ENCODE peak calls at places on chromosome 14, in seven cellular contexts. One of them, this sample, is unnamed.

GRCh38 chr14:71594828-71595227 is 337.4 kb upstream of the RGS6 start:
- DNase-seq in heart right ventricle: no peak
- DNase-seq in body of pancreas: no peak
- DNase-seq in fibroblast of the aortic adventitia: peak
- DNase-seq in neural crest cell: no peak
- DNase-seq in lower leg skin: no peak
- DNase-seq in esophagus squamous epithelium: no peak
- DNase-seq in this sample: no peak

GRCh38 chr14:97065305-97066067 is 268.3 kb downstream of the VRK1 start:
- DNase-seq in fibroblast of the aortic adventitia: no peak
- DNase-seq in esophagus squamous epithelium: no peak
- DNase-seq in neural crest cell: no peak
- DNase-seq in heart right ventricle: no peak
- DNase-seq in body of pancreas: no peak
- DNase-seq in lower leg skin: no peak
- DNase-seq in this sample: no peak

GRCh38 chr14:66233571-66233970 is 252.6 kb upstream of the CCDC196 start:
- DNase-seq in esophagus squamous epithelium: no peak
- DNase-seq in fibroblast of the aortic adventitia: no peak
- DNase-seq in lower leg skin: no peak
- DNase-seq in neural crest cell: no peak
- DNase-seq in heart right ventricle: no peak
- DNase-seq in body of pancreas: no peak
- DNase-seq in this sample: no peak

GRCh38 chr14:65106316-65106715 is 4.0 kb upstream of the MAX start:
- DNase-seq in esophagus squamous epithelium: no peak
- DNase-seq in neural crest cell: no peak
- DNase-seq in heart right ventricle: no peak
- DNase-seq in fibroblast of the aortic adventitia: no peak
- DNase-seq in body of pancreas: no peak
- DNase-seq in lower leg skin: no peak
- DNase-seq in this sample: no peak

GRCh38 chr14:92677087-92677668 is 71.2 kb downstream of the LGMN start:
- DNase-seq in neural crest cell: no peak
- DNase-seq in body of pancreas: no peak
- DNase-seq in fibroblast of the aortic adventitia: no peak
- DNase-seq in lower leg skin: no peak
- DNase-seq in esophagus squamous epithelium: no peak
- DNase-seq in heart right ventricle: no peak
- DNase-seq in this sample: no peak

GRCh38 chr14:37142835-37143499 is 29.4 kb downstream of the SLC25A21 start:
- DNase-seq in heart right ventricle: no peak
- DNase-seq in fibroblast of the aortic adventitia: peak
- DNase-seq in neural crest cell: no peak
- DNase-seq in esophagus squamous epithelium: no peak
- DNase-seq in body of pancreas: no peak
- DNase-seq in lower leg skin: no peak
- DNase-seq in this sample: no peak

GRCh38 chr14:24377660-24378059 is 9.7 kb downstream of the NFATC4 start:
- DNase-seq in neural crest cell: no peak
- DNase-seq in body of pancreas: no peak
- DNase-seq in esophagus squamous epithelium: no peak
- DNase-seq in heart right ventricle: no peak
- DNase-seq in lower leg skin: no peak
- DNase-seq in fibroblast of the aortic adventitia: no peak
- DNase-seq in this sample: no peak

GRCh38 chr14:81565441-81566290 is 32.0 kb upstream of the SEL1L start:
- DNase-seq in esophagus squamous epithelium: no peak
- DNase-seq in body of pancreas: peak
- DNase-seq in fibroblast of the aortic adventitia: peak
- DNase-seq in heart right ventricle: no peak
- DNase-seq in neural crest cell: peak
- DNase-seq in lower leg skin: no peak
- DNase-seq in this sample: peak

GRCh38 chr14:53174918-53175317 is 21.8 kb upstream of the DDHD1 start:
- DNase-seq in neural crest cell: no peak
- DNase-seq in lower leg skin: no peak
- DNase-seq in body of pancreas: no peak
- DNase-seq in fibroblast of the aortic adventitia: no peak
- DNase-seq in heart right ventricle: no peak
- DNase-seq in esophagus squamous epithelium: no peak
- DNase-seq in this sample: no peak

GRCh38 chr14:99809376-99809775 is 16.2 kb downstream of the EML1 start:
- DNase-seq in fibroblast of the aortic adventitia: peak
- DNase-seq in lower leg skin: peak
- DNase-seq in esophagus squamous epithelium: no peak
- DNase-seq in body of pancreas: peak
- DNase-seq in neural crest cell: no peak
- DNase-seq in heart right ventricle: peak
- DNase-seq in this sample: no peak

GRCh38 chr14:101704140-101704539 is 57.4 kb upstream of the PPP2R5C start:
- DNase-seq in heart right ventricle: no peak
- DNase-seq in body of pancreas: no peak
- DNase-seq in fibroblast of the aortic adventitia: no peak
- DNase-seq in esophagus squamous epithelium: no peak
- DNase-seq in neural crest cell: no peak
- DNase-seq in lower leg skin: peak
- DNase-seq in this sample: no peak

GRCh38 chr14:106808458-106808857 is 1282.1 kb downstream of the TMEM121 start:
- DNase-seq in fibroblast of the aortic adventitia: no peak
- DNase-seq in lower leg skin: no peak
- DNase-seq in body of pancreas: no peak
- DNase-seq in esophagus squamous epithelium: no peak
- DNase-seq in heart right ventricle: no peak
- DNase-seq in neural crest cell: no peak
- DNase-seq in this sample: no peak

GRCh38 chr14:68145036-68145435 is 325.5 kb downstream of the RAD51B start:
- DNase-seq in neural crest cell: no peak
- DNase-seq in lower leg skin: no peak
- DNase-seq in heart right ventricle: no peak
- DNase-seq in esophagus squamous epithelium: no peak
- DNase-seq in body of pancreas: peak
- DNase-seq in fibroblast of the aortic adventitia: no peak
- DNase-seq in this sample: peak

GRCh38 chr14:101465795-101466448 is 95.4 kb upstream of the DIO3 start:
- DNase-seq in heart right ventricle: no peak
- DNase-seq in fibroblast of the aortic adventitia: no peak
- DNase-seq in esophagus squamous epithelium: no peak
- DNase-seq in lower leg skin: peak
- DNase-seq in neural crest cell: no peak
- DNase-seq in body of pancreas: no peak
- DNase-seq in this sample: no peak

GRCh38 chr14:61456720-61457119 is 135.3 kb downstream of the PRKCH start:
- DNase-seq in body of pancreas: peak
- DNase-seq in lower leg skin: peak
- DNase-seq in neural crest cell: peak
- DNase-seq in heart right ventricle: peak
- DNase-seq in esophagus squamous epithelium: no peak
- DNase-seq in fibroblast of the aortic adventitia: peak
- DNase-seq in this sample: peak

GRCh38 chr14:77219591-77219990 is 38.0 kb downstream of the TMEM63C start:
- DNase-seq in lower leg skin: no peak
- DNase-seq in body of pancreas: peak
- DNase-seq in neural crest cell: no peak
- DNase-seq in heart right ventricle: peak
- DNase-seq in fibroblast of the aortic adventitia: no peak
- DNase-seq in esophagus squamous epithelium: no peak
- DNase-seq in this sample: no peak

GRCh38 chr14:66117600-66117999 is 368.6 kb upstream of the CCDC196 start:
- DNase-seq in neural crest cell: no peak
- DNase-seq in esophagus squamous epithelium: no peak
- DNase-seq in heart right ventricle: no peak
- DNase-seq in fibroblast of the aortic adventitia: peak
- DNase-seq in lower leg skin: no peak
- DNase-seq in body of pancreas: no peak
- DNase-seq in this sample: peak

GRCh38 chr14:104725772-104726548 is 1.9 kb downstream of the ADSS1 start:
- DNase-seq in esophagus squamous epithelium: no peak
- DNase-seq in heart right ventricle: no peak
- DNase-seq in lower leg skin: no peak
- DNase-seq in fibroblast of the aortic adventitia: no peak
- DNase-seq in body of pancreas: no peak
- DNase-seq in neural crest cell: no peak
- DNase-seq in this sample: no peak

GRCh38 chr14:104724407-104724980 is 465 bp downstream of the ADSS1 start:
- DNase-seq in esophagus squamous epithelium: no peak
- DNase-seq in body of pancreas: peak
- DNase-seq in lower leg skin: no peak
- DNase-seq in fibroblast of the aortic adventitia: no peak
- DNase-seq in heart right ventricle: peak
- DNase-seq in neural crest cell: no peak
- DNase-seq in this sample: peak

GRCh38 chr14:104726600-104727451 is 2.8 kb downstream of the ADSS1 start:
- DNase-seq in heart right ventricle: no peak
- DNase-seq in body of pancreas: no peak
- DNase-seq in lower leg skin: no peak
- DNase-seq in neural crest cell: no peak
- DNase-seq in fibroblast of the aortic adventitia: no peak
- DNase-seq in esophagus squamous epithelium: no peak
- DNase-seq in this sample: peak

GRCh38 chr14:104723651-104724406 is at the start of gene ADSS1:
- DNase-seq in heart right ventricle: peak
- DNase-seq in fibroblast of the aortic adventitia: no peak
- DNase-seq in body of pancreas: peak
- DNase-seq in lower leg skin: no peak
- DNase-seq in neural crest cell: peak
- DNase-seq in esophagus squamous epithelium: no peak
- DNase-seq in this sample: peak

GRCh38 chr14:104724981-104725771 is 1.1 kb downstream of the ADSS1 start:
- DNase-seq in fibroblast of the aortic adventitia: peak
- DNase-seq in esophagus squamous epithelium: no peak
- DNase-seq in lower leg skin: no peak
- DNase-seq in body of pancreas: peak
- DNase-seq in neural crest cell: peak
- DNase-seq in heart right ventricle: peak
- DNase-seq in this sample: peak
- TF ChIP-seq CTCF in fibroblast of the aortic adventitia: peak
- TF ChIP-seq CTCF in esophagus squamous epithelium: no peak
- TF ChIP-seq CTCF in lower leg skin: no peak
- TF ChIP-seq CTCF in body of pancreas: no peak
- TF ChIP-seq CTCF in neural crest cell: peak
- TF ChIP-seq CTCF in heart right ventricle: peak
- TF ChIP-seq CTCF in this sample: peak

DNA sequence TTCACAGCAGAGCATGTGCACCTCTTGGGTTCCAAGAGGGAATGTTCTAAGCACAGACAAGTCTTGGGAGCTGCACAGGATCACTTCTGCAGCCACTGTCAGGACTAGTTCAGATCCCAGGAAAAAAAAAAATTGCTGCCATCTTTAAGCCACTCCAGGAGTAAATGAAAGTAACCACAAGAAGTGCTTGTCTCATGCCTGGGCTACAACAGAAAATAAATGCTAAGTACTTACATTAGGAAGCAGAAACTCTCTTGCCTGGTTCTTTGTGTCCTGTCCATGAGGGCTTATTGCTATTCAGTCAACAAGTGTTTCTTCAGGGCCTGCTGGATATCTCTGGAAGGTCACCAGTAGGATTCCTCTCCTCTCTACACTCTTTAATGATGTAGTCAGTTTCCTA is 176.1 kb downstream of the KTN1 start:
- DNase-seq in lower leg skin: no peak
- DNase-seq in neural crest cell: no peak
- DNase-seq in heart right ventricle: no peak
- DNase-seq in fibroblast of the aortic adventitia: no peak
- DNase-seq in esophagus squamous epithelium: no peak
- DNase-seq in body of pancreas: no peak
- DNase-seq in this sample: no peak
- TF ChIP-seq CTCF in lower leg skin: no peak
- TF ChIP-seq CTCF in neural crest cell: no peak
- TF ChIP-seq CTCF in heart right ventricle: no peak
- TF ChIP-seq CTCF in fibroblast of the aortic adventitia: no peak
- TF ChIP-seq CTCF in esophagus squamous epithelium: no peak
- TF ChIP-seq CTCF in body of pancreas: no peak
- TF ChIP-seq CTCF in this sample: no peak

DNA sequence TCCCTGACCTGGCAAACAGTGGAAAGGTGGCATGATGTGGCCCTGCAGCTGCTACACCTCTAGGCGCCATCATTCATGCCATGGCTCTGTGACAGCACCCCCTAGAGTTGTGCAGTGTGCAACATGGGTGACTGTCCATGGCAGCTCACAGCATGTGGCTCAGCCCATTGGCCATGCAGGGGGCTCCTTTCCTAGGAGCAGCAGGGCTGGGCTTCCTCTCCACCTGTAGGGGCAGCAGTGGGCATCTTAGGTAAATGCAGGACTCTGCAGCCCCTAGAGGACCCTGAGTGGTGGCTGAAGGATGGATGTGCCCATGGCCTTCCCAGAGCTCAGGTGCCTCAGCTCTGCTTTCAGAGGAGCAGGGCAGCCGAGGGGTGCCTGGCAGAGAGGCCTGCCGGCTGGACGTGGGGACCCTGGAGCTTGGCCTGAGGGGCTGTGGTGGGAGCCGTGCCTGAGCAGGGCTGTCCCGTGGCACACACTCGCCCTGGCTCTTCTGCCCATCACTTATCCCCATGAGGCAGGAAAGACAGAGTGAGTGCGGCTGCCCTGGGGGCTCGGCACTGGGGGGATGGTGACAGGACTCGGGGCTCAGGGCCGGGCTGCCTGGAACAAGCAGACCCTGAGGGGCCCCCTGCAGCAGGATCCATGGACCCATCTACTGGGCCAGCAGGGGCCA is 7.4 kb downstream of the ADSS1 start:
- DNase-seq in heart right ventricle: peak
- DNase-seq in body of pancreas: no peak
- DNase-seq in lower leg skin: no peak
- DNase-seq in esophagus squamous epithelium: no peak
- DNase-seq in fibroblast of the aortic adventitia: no peak
- DNase-seq in neural crest cell: no peak
- DNase-seq in this sample: peak
- TF ChIP-seq CTCF in heart right ventricle: peak
- TF ChIP-seq CTCF in body of pancreas: no peak
- TF ChIP-seq CTCF in lower leg skin: no peak
- TF ChIP-seq CTCF in esophagus squamous epithelium: no peak
- TF ChIP-seq CTCF in fibroblast of the aortic adventitia: peak
- TF ChIP-seq CTCF in neural crest cell: peak
- TF ChIP-seq CTCF in this sample: peak

GRCh38 chr14:42736408-42736807 is 1129.7 kb downstream of the LRFN5 start:
- DNase-seq in fibroblast of the aortic adventitia: no peak
- DNase-seq in neural crest cell: no peak
- DNase-seq in body of pancreas: no peak
- DNase-seq in heart right ventricle: no peak
- DNase-seq in lower leg skin: no peak
- DNase-seq in esophagus squamous epithelium: no peak
- DNase-seq in this sample: no peak
- TF ChIP-seq CTCF in fibroblast of the aortic adventitia: no peak
- TF ChIP-seq CTCF in neural crest cell: no peak
- TF ChIP-seq CTCF in body of pancreas: no peak
- TF ChIP-seq CTCF in heart right ventricle: no peak
- TF ChIP-seq CTCF in lower leg skin: no peak
- TF ChIP-seq CTCF in esophagus squamous epithelium: no peak
- TF ChIP-seq CTCF in this sample: no peak

GRCh38 chr14:55874785-55875184 is 243.4 kb upstream of the PELI2 start:
- DNase-seq in esophagus squamous epithelium: no peak
- DNase-seq in neural crest cell: no peak
- DNase-seq in body of pancreas: no peak
- DNase-seq in fibroblast of the aortic adventitia: peak
- DNase-seq in heart right ventricle: no peak
- DNase-seq in lower leg skin: no peak
- DNase-seq in this sample: no peak
- TF ChIP-seq CTCF in esophagus squamous epithelium: no peak
- TF ChIP-seq CTCF in neural crest cell: no peak
- TF ChIP-seq CTCF in body of pancreas: peak
- TF ChIP-seq CTCF in fibroblast of the aortic adventitia: peak
- TF ChIP-seq CTCF in heart right ventricle: no peak
- TF ChIP-seq CTCF in lower leg skin: no peak
- TF ChIP-seq CTCF in this sample: no peak

This sample was measured in Calu3.